ENCODE peak calls at places on chromosomes 12 and 14, in ten cellular contexts. R, O, V, J, M, H, E, F, Z and A are unnamed samples.
A peak's percentile ranks its signal among the peaks of the same experiment; 100 is the strongest.

GRCh38 chr14:73402579-73402978 is 55.8 kb downstream of the NUMB start:
- DNase-seq in O (no peak), V (no peak), R (no peak), Z (no peak), J (no peak), M (no peak), E (no peak), H (no peak), F (no peak), A (no peak)

GRCh38 chr14:56587701-56588100 is 8.1 kb downstream of the TMEM260 start:
- DNase-seq in Z (no peak), F (no peak), O (no peak), H (no peak), J (no peak), R (no peak), E (no peak), M (no peak), V (no peak), A (no peak)

GRCh38 chr12:62692884-62693283 is 226.3 kb downstream of the MON2 start:
- DNase-seq in H (no peak), E (no peak), F (no peak), R (no peak), O (no peak), Z (no peak), V (no peak), J (no peak), M (no peak), A (no peak)

GRCh38 chr12:57552306-57552651 is 2.4 kb downstream of the KIF5A start:
- DNase-seq in O (no peak), H (no peak), J (no peak), F (no peak), M (no peak), V (no peak), E (no peak), Z (no peak), R (no peak), A (no peak)

GRCh38 chr14:31835049-31835448 is 242.1 kb upstream of the ARHGAP5 start:
- DNase-seq in O (no peak), J (no peak), V (no peak), R (no peak), E (no peak), H (no peak), Z (no peak), M (no peak), F (no peak), A (no peak)

GRCh38 chr14:104844306-104845032 is 20.6 kb upstream of the CEP170B start:
- DNase-seq in V (no peak), H (no peak), M (no peak), J (no peak), R (no peak), Z (no peak), E (no peak), F (no peak), O (no peak), A (peak; percentile 63)

GRCh38 chr12:102990419-102990818 is 32.9 kb downstream of the ASCL1 start:
- DNase-seq in R (no peak), H (no peak), F (no peak), E (no peak), M (no peak), J (no peak), O (no peak), V (no peak), Z (no peak), A (no peak)

GRCh38 chr14:23182372-23183014 is 967 bp downstream of the SLC7A8 start:
- DNase-seq in V (peak; percentile 8), R (peak; percentile 62), H (peak; percentile 16), O (peak; percentile 35), Z (peak; percentile 67), F (no peak), J (no peak), M (peak; percentile 17), E (no peak), A (no peak)

GRCh38 chr12:43807361-43807760 is 1.2 kb upstream of the TWF1 start:
- DNase-seq in Z (no peak), V (no peak), E (no peak), M (no peak), R (no peak), H (no peak), O (no peak), F (no peak), J (no peak), A (no peak)

GRCh38 chr12:104827587-104827986 is 130.5 kb downstream of the SLC41A2 start:
- DNase-seq in V (no peak), Z (no peak), F (no peak), H (no peak), M (no peak), O (no peak), E (no peak), J (no peak), R (peak; percentile 24), A (no peak)

GRCh38 chr12:116172224-116172849 is 105.2 kb downstream of the MED13L start:
- DNase-seq in E (no peak), J (no peak), M (no peak), Z (no peak), O (no peak), V (no peak), H (no peak), R (peak; percentile 68), F (no peak), A (no peak)